ENCODE peak calls at places on chromosomes 5 and 9, in four cellular contexts. One of them, this sample, is unnamed.

GRCh38 chr5:139863855-139864558 is 68.4 kb downstream of the PSD2 start:
- DNase-seq in sigmoid colon: peak; percentile 83
- DNase-seq in esophagus muscularis mucosa: no peak
- DNase-seq in uterus: peak; percentile 61
- DNase-seq in this sample: no peak

GRCh38 chr5:6886866-6887265 is 173.6 kb downstream of the TENT4A start:
- DNase-seq in sigmoid colon: no peak
- DNase-seq in esophagus muscularis mucosa: peak; percentile 55
- DNase-seq in uterus: no peak
- DNase-seq in this sample: no peak

GRCh38 chr9:119026120-119026519 is 343.1 kb downstream of the BRINP1 start:
- DNase-seq in sigmoid colon: peak; percentile 69
- DNase-seq in esophagus muscularis mucosa: no peak
- DNase-seq in uterus: no peak
- DNase-seq in this sample: no peak

GRCh38 chr5:148910686-148911361 is 84.4 kb downstream of the ADRB2 start:
- DNase-seq in sigmoid colon: no peak
- DNase-seq in esophagus muscularis mucosa: no peak
- DNase-seq in uterus: no peak
- DNase-seq in this sample: no peak

GRCh38 chr5:124736111-124736813 is 10.2 kb downstream of the ZNF608 start:
- DNase-seq in sigmoid colon: no peak
- DNase-seq in esophagus muscularis mucosa: no peak
- DNase-seq in uterus: no peak
- DNase-seq in this sample: no peak

GRCh38 chr5:139197710-139198669 is at the start of gene SIL1:
- DNase-seq in sigmoid colon: peak; percentile 98
- DNase-seq in esophagus muscularis mucosa: peak; percentile 99
- DNase-seq in uterus: peak; percentile 97
- DNase-seq in this sample: peak; percentile 98

GRCh38 chr5:91281409-91281808 is 101.7 kb downstream of the ARRDC3 start:
- DNase-seq in sigmoid colon: no peak
- DNase-seq in esophagus muscularis mucosa: no peak
- DNase-seq in uterus: no peak
- DNase-seq in this sample: no peak

GRCh38 chr9:131621551-131622321 is 76.4 kb downstream of the PRRT1B start:
- DNase-seq in sigmoid colon: no peak
- DNase-seq in esophagus muscularis mucosa: no peak
- DNase-seq in uterus: no peak
- DNase-seq in this sample: no peak

GRCh38 chr9:5389109-5389732 is 48.5 kb downstream of the PLGRKT start:
- DNase-seq in sigmoid colon: no peak
- DNase-seq in esophagus muscularis mucosa: no peak
- DNase-seq in uterus: no peak
- DNase-seq in this sample: no peak

DNA sequence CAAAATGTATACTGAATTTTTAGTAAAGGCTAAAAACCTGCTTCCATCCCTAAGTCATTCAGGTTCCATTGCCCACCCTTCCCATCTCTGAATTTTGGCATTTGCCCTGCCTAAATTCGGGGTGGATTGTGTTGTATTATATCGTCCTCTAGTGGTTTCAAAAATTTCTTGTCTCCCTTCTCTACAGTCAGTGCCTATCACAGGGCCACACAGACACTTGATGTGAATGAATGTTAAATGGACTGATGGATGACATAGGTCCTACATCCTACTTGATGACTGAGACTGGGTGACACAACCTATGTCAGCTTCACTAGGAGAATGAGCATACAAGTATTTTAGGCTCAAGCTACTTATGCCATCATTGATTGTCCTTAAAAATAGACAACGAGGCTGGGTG is 45.6 kb upstream of the SLC30A5 start:
- DNase-seq in sigmoid colon: no peak
- DNase-seq in esophagus muscularis mucosa: no peak
- DNase-seq in uterus: no peak
- DNase-seq in this sample: no peak
- TF ChIP-seq CTCF in sigmoid colon: no peak
- TF ChIP-seq CTCF in esophagus muscularis mucosa: no peak
- TF ChIP-seq CTCF in uterus: peak; percentile 42
- TF ChIP-seq CTCF in this sample: peak; percentile 65

DNA sequence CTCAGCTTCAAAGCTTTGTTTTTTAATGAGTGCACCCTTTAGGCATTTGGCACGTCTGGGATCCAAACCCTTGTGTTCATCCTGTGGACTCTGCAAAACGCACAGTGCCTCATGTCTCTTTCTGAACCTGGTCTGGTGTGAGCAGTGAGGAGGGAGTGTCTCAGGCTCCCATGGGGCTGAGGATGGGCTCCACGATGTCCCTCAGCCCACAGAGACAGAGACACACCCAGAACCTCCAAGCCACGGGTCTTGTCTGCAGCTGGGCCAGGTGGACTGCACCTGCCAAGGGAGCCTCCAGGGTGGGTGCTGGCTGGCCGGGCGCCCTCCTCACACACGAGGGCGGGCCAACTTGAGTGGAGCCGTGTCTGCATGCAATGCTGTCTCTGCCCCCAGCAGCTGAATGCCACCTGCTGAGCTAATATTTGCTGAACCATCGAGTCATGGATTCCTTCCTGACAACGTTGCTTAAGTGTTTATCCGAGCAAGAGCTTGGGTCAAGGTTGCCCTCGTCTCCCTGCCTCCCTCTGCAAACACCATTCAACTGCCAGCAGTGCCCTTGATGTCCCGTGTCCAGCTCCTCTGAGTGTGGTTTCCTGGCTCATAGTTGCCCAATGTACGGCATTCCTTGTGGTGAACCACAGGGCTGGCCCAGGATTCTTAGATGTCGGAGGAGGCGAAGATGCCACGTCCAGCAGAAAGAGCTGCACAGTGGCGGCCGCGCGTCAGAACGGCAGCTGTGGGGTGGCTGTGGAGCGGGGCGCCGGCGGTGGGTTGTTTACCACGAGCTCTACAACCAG is 31.4 kb upstream of the LPCAT1 start:
- DNase-seq in sigmoid colon: peak; percentile 54
- DNase-seq in esophagus muscularis mucosa: peak; percentile 90
- DNase-seq in uterus: no peak
- DNase-seq in this sample: no peak
- TF ChIP-seq CTCF in sigmoid colon: no peak
- TF ChIP-seq CTCF in esophagus muscularis mucosa: no peak
- TF ChIP-seq CTCF in uterus: no peak
- TF ChIP-seq CTCF in this sample: peak; percentile 8

DNA sequence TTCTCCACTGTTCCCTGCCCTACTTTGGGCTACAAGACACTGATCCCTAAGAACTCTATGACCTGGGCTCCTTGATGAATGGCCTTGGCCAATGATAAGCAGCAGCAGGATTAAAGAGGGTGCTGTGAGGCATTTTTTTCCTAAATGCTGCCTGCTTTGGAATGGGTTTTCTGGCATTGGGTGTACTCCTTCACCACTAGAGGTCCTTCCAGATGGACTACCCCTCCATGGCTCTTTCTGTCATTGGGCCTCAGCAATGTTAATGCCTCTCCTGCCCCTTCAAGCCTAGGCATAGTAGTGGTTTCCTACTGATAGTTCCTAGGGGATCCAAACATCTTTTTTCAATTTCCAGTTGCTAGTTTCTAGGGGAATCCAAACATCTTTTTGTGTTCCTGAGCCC is 319.3 kb upstream of the RPS23 start:
- DNase-seq in sigmoid colon: no peak
- DNase-seq in esophagus muscularis mucosa: no peak
- DNase-seq in uterus: no peak
- DNase-seq in this sample: no peak
- TF ChIP-seq CTCF in sigmoid colon: no peak
- TF ChIP-seq CTCF in esophagus muscularis mucosa: no peak
- TF ChIP-seq CTCF in uterus: no peak
- TF ChIP-seq CTCF in this sample: peak; percentile 38

DNA sequence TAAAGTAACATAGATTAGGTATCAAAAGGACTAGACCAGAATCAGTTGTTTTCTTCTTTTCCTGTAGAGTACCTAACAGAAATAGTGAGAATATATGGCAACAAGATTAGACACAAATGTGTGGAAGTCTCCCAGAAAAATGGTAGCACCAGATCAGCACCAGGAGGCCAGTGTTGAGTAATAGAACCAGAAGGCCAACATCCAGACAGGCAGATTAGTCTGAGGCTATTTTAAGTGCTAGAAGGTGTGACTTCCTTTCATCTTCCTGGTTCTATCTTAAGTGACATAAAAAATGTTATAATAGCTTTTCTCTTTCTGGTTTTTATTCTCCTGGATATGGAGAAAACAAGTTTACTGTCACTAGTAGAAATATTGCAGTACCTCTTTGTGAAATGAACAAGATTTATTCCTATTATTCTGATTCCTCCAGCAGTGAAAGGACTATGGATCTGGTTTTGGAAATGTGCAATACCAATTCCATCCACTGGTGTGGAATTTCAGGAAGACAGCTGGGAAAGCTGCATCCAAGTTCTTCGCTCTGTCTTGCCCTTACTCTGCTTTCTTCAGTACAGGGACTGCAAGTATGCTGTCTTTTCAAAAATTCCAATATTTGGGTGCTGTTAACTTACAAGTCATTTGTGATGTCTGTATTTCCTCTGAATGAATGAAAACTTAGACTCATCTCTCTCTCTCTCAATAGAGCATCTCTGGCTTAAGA is 39.1 kb downstream of the SHLD3 start:
- DNase-seq in sigmoid colon: no peak
- DNase-seq in esophagus muscularis mucosa: no peak
- DNase-seq in uterus: no peak
- DNase-seq in this sample: no peak
- TF ChIP-seq CTCF in sigmoid colon: no peak
- TF ChIP-seq CTCF in esophagus muscularis mucosa: peak; percentile 17
- TF ChIP-seq CTCF in uterus: no peak
- TF ChIP-seq CTCF in this sample: peak; percentile 71

DNA sequence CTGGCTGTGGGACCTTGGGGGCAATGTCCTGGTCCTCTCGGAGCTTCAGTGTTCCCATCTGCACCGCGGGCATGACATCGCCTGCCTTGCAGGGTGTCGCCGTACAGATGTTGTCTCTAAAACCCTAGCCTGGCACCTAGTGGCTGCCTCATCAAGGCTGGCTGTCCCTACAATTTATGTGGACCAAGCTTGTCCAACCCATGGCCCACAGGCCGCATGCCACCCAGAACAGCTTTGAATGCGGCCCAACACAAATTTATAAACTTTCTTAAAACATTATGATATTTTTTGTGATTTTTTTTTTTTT is 18.3 kb upstream of the ASS1 start:
- DNase-seq in sigmoid colon: no peak
- DNase-seq in esophagus muscularis mucosa: no peak
- DNase-seq in uterus: no peak
- DNase-seq in this sample: peak; percentile 56
- TF ChIP-seq CTCF in sigmoid colon: no peak
- TF ChIP-seq CTCF in esophagus muscularis mucosa: no peak
- TF ChIP-seq CTCF in uterus: no peak
- TF ChIP-seq CTCF in this sample: no peak

DNA sequence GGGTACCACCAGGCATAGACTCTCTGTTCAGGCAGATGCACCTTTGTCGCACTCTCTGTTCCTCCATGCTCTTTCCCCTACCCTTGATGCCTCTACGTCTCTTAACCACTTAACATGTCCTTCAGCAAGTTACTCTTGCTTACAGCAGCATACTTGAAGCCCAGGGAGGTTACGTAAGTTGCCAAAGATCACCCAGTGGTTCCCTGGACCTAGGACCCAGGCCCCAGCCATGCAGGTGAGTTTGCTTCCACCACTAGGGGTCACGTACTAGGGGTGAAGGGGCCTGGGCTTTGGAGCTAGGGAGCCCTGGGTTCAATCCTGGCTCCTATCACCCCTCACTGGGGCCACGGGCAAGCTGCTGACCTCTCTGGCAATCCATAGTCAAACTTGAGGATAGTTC is 8.9 kb downstream of the AKNA start:
- DNase-seq in sigmoid colon: no peak
- DNase-seq in esophagus muscularis mucosa: no peak
- DNase-seq in uterus: no peak
- DNase-seq in this sample: no peak
- TF ChIP-seq CTCF in sigmoid colon: no peak
- TF ChIP-seq CTCF in esophagus muscularis mucosa: no peak
- TF ChIP-seq CTCF in uterus: no peak
- TF ChIP-seq CTCF in this sample: no peak

GRCh38 chr9:126581893-126582292 is 31.8 kb upstream of the LMX1B start:
- DNase-seq in sigmoid colon: no peak
- DNase-seq in esophagus muscularis mucosa: no peak
- DNase-seq in uterus: no peak
- DNase-seq in this sample: no peak
- TF ChIP-seq CTCF in sigmoid colon: no peak
- TF ChIP-seq CTCF in esophagus muscularis mucosa: no peak
- TF ChIP-seq CTCF in uterus: no peak
- TF ChIP-seq CTCF in this sample: no peak

DNA sequence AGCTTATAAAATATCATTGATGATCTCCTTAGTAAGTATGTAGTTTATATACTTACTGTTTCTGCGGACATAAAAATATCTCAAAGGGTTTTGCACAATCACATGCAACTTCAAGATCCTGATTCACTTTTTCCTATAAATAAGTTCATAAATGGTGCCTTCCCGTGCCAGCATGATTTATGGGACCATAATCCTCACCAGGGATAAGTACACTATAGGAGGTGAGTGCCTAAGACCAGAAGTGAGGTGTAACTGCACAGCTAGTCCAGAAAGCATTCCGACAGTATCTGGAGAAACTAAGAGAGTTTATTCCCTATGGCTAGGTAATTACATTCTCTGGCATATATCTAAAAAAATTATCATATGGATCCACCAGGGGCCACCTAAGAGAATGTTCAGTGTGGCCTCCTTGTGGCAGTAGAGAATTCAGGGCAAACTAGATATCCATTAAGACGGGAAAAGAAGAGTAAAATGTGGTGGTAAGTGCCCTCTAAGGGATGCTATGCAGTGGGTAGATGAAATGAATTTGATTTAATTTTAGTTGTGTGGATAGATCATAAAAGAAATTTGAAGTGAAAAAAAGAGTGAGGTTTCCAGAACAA is 402.5 kb upstream of the SLC24A2 start:
- DNase-seq in sigmoid colon: no peak
- DNase-seq in esophagus muscularis mucosa: no peak
- DNase-seq in uterus: no peak
- DNase-seq in this sample: no peak
- TF ChIP-seq CTCF in sigmoid colon: no peak
- TF ChIP-seq CTCF in esophagus muscularis mucosa: no peak
- TF ChIP-seq CTCF in uterus: no peak
- TF ChIP-seq CTCF in this sample: peak; percentile 25

DNA sequence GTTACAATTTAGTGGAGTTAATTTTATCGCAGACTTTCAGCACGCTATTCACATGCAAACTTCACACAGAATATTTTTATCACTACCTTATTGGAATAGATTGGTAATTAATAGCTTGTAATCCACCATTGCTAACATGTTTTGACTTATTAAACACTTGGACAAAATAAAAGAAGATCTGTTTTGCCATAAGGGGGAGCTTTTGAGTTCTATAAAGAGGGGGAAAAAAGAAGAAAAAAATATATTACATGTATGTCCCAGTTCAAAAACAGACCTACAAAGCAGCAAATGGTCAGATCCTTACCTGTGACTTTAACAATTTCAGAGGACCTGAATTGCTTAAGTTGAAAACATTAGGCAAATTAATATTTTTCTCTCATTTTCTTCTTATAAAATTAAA is 1.2 kb upstream of the PAPPA start:
- DNase-seq in sigmoid colon: no peak
- DNase-seq in esophagus muscularis mucosa: no peak
- DNase-seq in uterus: no peak
- DNase-seq in this sample: no peak
- TF ChIP-seq CTCF in sigmoid colon: no peak
- TF ChIP-seq CTCF in esophagus muscularis mucosa: no peak
- TF ChIP-seq CTCF in uterus: peak; percentile 43
- TF ChIP-seq CTCF in this sample: peak; percentile 82

This sample was measured in chondrocyte.